ENCODE peak calls at places on chromosomes 1 and 21, in six cellular contexts. W is activated naive CD8-positive, alpha-beta T cell treated with anti-CD3 and anti-CD28 coated beads, Interleukin-2, amount 50 U/mL, for 24 hours; R is mucosa of descending colon; N is left colon; T is RPMI8226; Y is GM23338. D is an unnamed sample.

GRCh38 chr1:53390736-53391135 is 62.9 kb upstream of the LRP8 start:
- DNase-seq in T (no peak), R (peak), Y (no peak), N (no peak), W (no peak), D (no peak)

GRCh38 chr1:194654956-194655355 is 1468.5 kb upstream of the B3GALT2 start:
- DNase-seq in T (no peak), R (no peak), W (no peak), N (no peak), Y (no peak), D (no peak)

GRCh38 chr1:41313661-41314131 is 47.5 kb upstream of the FOXO6 start:
- DNase-seq in N (no peak), W (peak), T (peak), R (no peak), Y (peak), D (no peak)

GRCh38 chr1:115330480-115331013 is 7.5 kb downstream of the NGF start:
- DNase-seq in N (no peak), R (no peak), Y (no peak), W (no peak), T (no peak), D (no peak)

GRCh38 chr1:155226910-155227260 is 18.4 kb downstream of the MTX1 start:
- DNase-seq in Y (peak), N (peak), T (peak), W (peak), R (peak), D (peak)

GRCh38 chr1:244576259-244576892 is 76.5 kb upstream of the DESI2 start:
- DNase-seq in T (no peak), R (no peak), W (no peak), Y (peak), N (no peak), D (no peak)

GRCh38 chr1:203299180-203299579 is 6.1 kb upstream of the BTG2 start:
- DNase-seq in N (no peak), T (peak), W (no peak), R (no peak), Y (no peak), D (no peak)

GRCh38 chr1:218460367-218460766 is 115.2 kb downstream of the TGFB2 start:
- DNase-seq in W (no peak), Y (peak), R (no peak), N (no peak), T (peak), D (no peak)

GRCh38 chr1:11046625-11047365 is at the start of gene MASP2:
- DNase-seq in T (no peak), W (no peak), Y (no peak), N (no peak), R (no peak), D (no peak)

GRCh38 chr1:171983584-171983983 is 142.3 kb downstream of the DNM3 start:
- DNase-seq in Y (no peak), W (no peak), N (no peak), T (no peak), R (no peak), D (peak)

GRCh38 chr1:178283409-178283808 is 189.5 kb downstream of the RASAL2 start:
- DNase-seq in W (no peak), R (no peak), T (no peak), N (no peak), Y (peak), D (no peak)

GRCh38 chr1:207645632-207646081 is 724 bp downstream of the CR1L start:
- DNase-seq in R (no peak), Y (peak), T (no peak), W (no peak), N (no peak), D (no peak)

GRCh38 chr1:146032613-146033219 is 11.2 kb upstream of the HJV start:
- DNase-seq in N (no peak), T (peak), R (no peak), Y (peak), W (no peak), D (peak)

GRCh38 chr1:182200025-182200814 is 138.7 kb upstream of the ZNF648 start:
- DNase-seq in T (no peak), W (no peak), N (no peak), Y (no peak), R (no peak), D (no peak)

GRCh38 chr1:236710328-236710892 is 24.1 kb downstream of the ACTN2 start:
- DNase-seq in Y (no peak), R (no peak), W (no peak), T (no peak), N (no peak), D (no peak)

GRCh38 chr1:91777630-91778300 is 108.2 kb downstream of the TGFBR3 start:
- DNase-seq in N (no peak), Y (no peak), T (no peak), W (no peak), R (no peak), D (no peak)

GRCh38 chr1:85411567-85412312 is 53.2 kb downstream of the DDAH1 start:
- DNase-seq in T (no peak), W (no peak), Y (peak), R (no peak), N (no peak), D (no peak)

GRCh38 chr1:81834268-81834667 is 33.5 kb downstream of the ADGRL2 start:
- DNase-seq in N (no peak), Y (no peak), R (no peak), W (no peak), T (no peak), D (no peak)

GRCh38 chr21:38255718-38256117 is 1.1 kb upstream of the KCNJ15 start:
- DNase-seq in W (no peak), N (no peak), R (no peak), T (no peak), Y (no peak), D (no peak)

GRCh38 chr1:164165466-164165865 is 393.5 kb upstream of the PBX1 start:
- DNase-seq in W (no peak), T (no peak), R (no peak), N (no peak), Y (no peak), D (no peak)

GRCh38 chr1:37032660-37033354 is 1.5 kb downstream of the GRIK3 start:
- DNase-seq in R (no peak), W (no peak), Y (peak), N (no peak), T (no peak), D (no peak)

GRCh38 chr1:30460661-30461060 is 262.7 kb downstream of the MATN1 start:
- DNase-seq in N (no peak), Y (no peak), W (no peak), R (no peak), T (no peak), D (no peak)

GRCh38 chr1:203528098-203528497 is 34.1 kb downstream of the OPTC start:
- DNase-seq in W (no peak), T (no peak), R (no peak), N (no peak), Y (no peak), D (peak)